ENCODE peak calls at places on chromosomes 4 and X, in eight cellular contexts. F, Q, Z, X, Y, W, I and B are unnamed samples.

GRCh38 chrX:113868716-113869115 is 715.2 kb upstream of the HTR2C start:
- DNase-seq in F (no peak), W (no peak), Z (no peak), Y (no peak), Q (no peak), X (no peak), I (no peak), B (no peak)

GRCh38 chr4:102828497-102828808 is 1.1 kb upstream of the UBE2D3 start:
- DNase-seq in F (no peak), I (no peak), X (no peak), Z (no peak), W (no peak), Y (no peak), Q (no peak), B (no peak)

GRCh38 chrX:44062842-44063241 is 89.7 kb upstream of the NDP start:
- DNase-seq in W (no peak), Q (no peak), Z (no peak), F (no peak), X (no peak), I (no peak), Y (no peak), B (no peak)

GRCh38 chr4:7021930-7022658 is 21.1 kb upstream of the TADA2B start:
- DNase-seq in W (peak), I (no peak), F (peak), Q (peak), Z (no peak), X (no peak), Y (no peak), B (peak)

GRCh38 chrX:77347572-77347971 is 99.6 kb upstream of the FGF16 start:
- DNase-seq in Y (no peak), F (no peak), Z (no peak), Q (no peak), X (no peak), I (no peak), W (no peak), B (no peak)

GRCh38 chr4:60648774-60649173 is 551.4 kb upstream of the ADGRL3 start:
- DNase-seq in F (no peak), I (no peak), Q (no peak), Z (no peak), Y (no peak), X (no peak), W (no peak), B (no peak)

GRCh38 chrX:130575831-130576404 is 174.1 kb downstream of the RBMX2 start:
- DNase-seq in I (no peak), F (no peak), W (peak), X (no peak), Q (peak), Z (no peak), Y (peak), B (no peak)

GRCh38 chr4:123113193-123113592 is 190.8 kb upstream of the NUDT6 start:
- DNase-seq in W (no peak), Q (no peak), X (no peak), Y (no peak), I (no peak), Z (no peak), F (no peak), B (no peak)

GRCh38 chr4:114108869-114109268 is 129.4 kb upstream of the ARSJ start:
- DNase-seq in X (no peak), Y (no peak), Q (peak), Z (peak), I (no peak), F (no peak), W (peak), B (peak)

GRCh38 chr4:10504510-10504909 is 47.3 kb upstream of the ZNF518B start:
- DNase-seq in Y (no peak), I (no peak), Q (no peak), F (no peak), W (no peak), X (no peak), Z (no peak), B (no peak)

GRCh38 chr4:104905546-104905945 is 241.1 kb upstream of the TET2 start:
- DNase-seq in X (no peak), F (no peak), W (no peak), Q (no peak), I (no peak), Z (no peak), Y (no peak), B (no peak)

GRCh38 chr4:182819751-182820150 is 97.4 kb downstream of the DCTD start:
- DNase-seq in Z (no peak), F (no peak), X (no peak), Q (no peak), I (no peak), W (no peak), Y (no peak), B (no peak)